ENCODE peak calls at places on chromosomes 6 and 20, in six cellular contexts. M is NB4, J is AG09309, D is epithelial cell of esophagus, Y is fibroblast of pulmonary artery, N is omental fat pad. R is an unnamed sample.

GRCh38 chr6:75317503-75318206 is 33.1 kb upstream of the TMEM30A start:
- DNase-seq in J (peak), N (no peak), D (no peak), M (no peak), Y (peak), R (no peak)

GRCh38 chr6:163892814-163893561 is 478.5 kb downstream of the QKI start:
- DNase-seq in M (no peak), D (no peak), Y (no peak), N (no peak), J (no peak), R (no peak)

GRCh38 chr6:53113742-53114141 is 34.9 kb downstream of the GCM1 start:
- DNase-seq in J (no peak), Y (no peak), N (no peak), M (no peak), D (no peak), R (no peak)

GRCh38 chr6:34027445-34027936 is 118.4 kb downstream of the GRM4 start:
- DNase-seq in D (peak), M (peak), N (peak), Y (peak), J (no peak), R (no peak)

GRCh38 chr20:58239216-58239615 is 10.8 kb upstream of the ANKRD60 start:
- DNase-seq in N (no peak), Y (no peak), M (no peak), J (no peak), D (no peak), R (no peak)

GRCh38 chr6:43665376-43665775 is 20.5 kb downstream of the RSPH9 start:
- DNase-seq in M (no peak), D (no peak), Y (no peak), J (no peak), N (no peak), R (no peak)

GRCh38 chr6:38801305-38801704 is 86.2 kb downstream of the DNAH8 start:
- DNase-seq in D (no peak), M (no peak), J (no peak), N (no peak), Y (no peak), R (no peak)

GRCh38 chr6:106056060-106056737 is 29.9 kb upstream of the PRDM1 start:
- DNase-seq in N (no peak), Y (no peak), J (no peak), D (no peak), M (no peak), R (no peak)

GRCh38 chr6:25061289-25061945 is 125.7 kb upstream of the RIPOR2 start:
- DNase-seq in N (no peak), M (no peak), D (no peak), J (no peak), Y (no peak), R (no peak)

GRCh38 chr20:31712564-31713311 is 9.9 kb downstream of the BCL2L1 start:
- DNase-seq in J (no peak), M (no peak), N (peak), Y (peak), D (peak), R (peak)

GRCh38 chr6:113744886-113745285 is 112.3 kb upstream of the MARCKS start:
- DNase-seq in N (no peak), Y (no peak), J (no peak), M (no peak), D (no peak), R (no peak)

GRCh38 chr6:31572041-31572911 is at the start of gene LTA:
- DNase-seq in D (no peak), N (no peak), Y (no peak), M (no peak), J (no peak), R (no peak)

GRCh38 chr6:169165561-169166300 is 87.9 kb downstream of the THBS2 start:
- DNase-seq in D (no peak), M (no peak), Y (peak), N (no peak), J (no peak), R (no peak)

GRCh38 chr6:21423106-21423854 is 170.3 kb upstream of the SOX4 start:
- DNase-seq in M (no peak), J (no peak), Y (no peak), N (no peak), D (no peak), R (no peak)

GRCh38 chr20:62636446-62636845 is 5.9 kb upstream of the SLCO4A1 start:
- DNase-seq in N (no peak), M (peak), D (no peak), J (no peak), Y (no peak), R (no peak)

GRCh38 chr6:34575326-34575725 is 19.2 kb upstream of the SPDEF start:
- DNase-seq in D (no peak), J (no peak), Y (no peak), M (no peak), N (no peak), R (no peak)

GRCh38 chr6:129844118-129844891 is 16.8 kb downstream of the TMEM244 start:
- DNase-seq in N (no peak), Y (peak), J (peak), M (no peak), D (peak), R (no peak)

GRCh38 chr6:3471286-3471685 is 14.4 kb upstream of the SLC22A23 start:
- DNase-seq in J (no peak), D (no peak), M (no peak), Y (no peak), N (no peak), R (no peak)

GRCh38 chr6:6856538-6857523 is 250.9 kb upstream of the RREB1 start:
- DNase-seq in N (peak), Y (peak), J (no peak), M (peak), D (peak), R (peak)

GRCh38 chr6:105094133-105094640 is 85.6 kb downstream of the POPDC3 start:
- DNase-seq in N (no peak), M (no peak), J (no peak), Y (no peak), D (no peak), R (no peak)

GRCh38 chr6:163782436-163783003 is 368.0 kb downstream of the QKI start:
- DNase-seq in M (peak), Y (no peak), J (no peak), D (peak), N (no peak), R (no peak)

GRCh38 chr6:14275493-14275851 is 157.9 kb downstream of the CD83 start:
- DNase-seq in D (no peak), N (no peak), J (no peak), Y (peak), M (no peak), R (no peak)

GRCh38 chr6:30834643-30835042 is 49.7 kb upstream of the DDR1 start:
- DNase-seq in M (no peak), J (no peak), Y (no peak), D (no peak), N (no peak), R (no peak)

GRCh38 chr6:141562181-141562800 is 570.4 kb upstream of the GJE1 start:
- DNase-seq in J (no peak), D (no peak), M (peak), N (no peak), Y (no peak), R (peak)

GRCh38 chr20:50278377-50278683 is 87.7 kb downstream of the CEBPB start:
- DNase-seq in N (no peak), J (no peak), D (no peak), Y (no peak), M (no peak), R (no peak)

GRCh38 chr6:25248100-25248499 is 31.1 kb upstream of the CARMIL1 start:
- DNase-seq in Y (peak), N (no peak), D (peak), J (peak), M (no peak), R (no peak)

GRCh38 chr6:112780498-112781096 is 433.5 kb downstream of the RFPL4B start:
- DNase-seq in D (peak), Y (peak), J (peak), N (peak), M (peak), R (peak)

GRCh38 chr6:112464901-112465661 is 118.0 kb downstream of the RFPL4B start:
- DNase-seq in J (no peak), Y (no peak), N (no peak), M (no peak), D (no peak), R (no peak)

GRCh38 chr20:52383995-52384621 is 192.5 kb upstream of the ZFP64 start:
- DNase-seq in J (no peak), D (no peak), Y (no peak), N (no peak), M (no peak), R (no peak)
- TF ChIP-seq CTCF in J (no peak), D (no peak), Y (no peak), N (no peak), M (no peak), R (no peak)

DNA sequence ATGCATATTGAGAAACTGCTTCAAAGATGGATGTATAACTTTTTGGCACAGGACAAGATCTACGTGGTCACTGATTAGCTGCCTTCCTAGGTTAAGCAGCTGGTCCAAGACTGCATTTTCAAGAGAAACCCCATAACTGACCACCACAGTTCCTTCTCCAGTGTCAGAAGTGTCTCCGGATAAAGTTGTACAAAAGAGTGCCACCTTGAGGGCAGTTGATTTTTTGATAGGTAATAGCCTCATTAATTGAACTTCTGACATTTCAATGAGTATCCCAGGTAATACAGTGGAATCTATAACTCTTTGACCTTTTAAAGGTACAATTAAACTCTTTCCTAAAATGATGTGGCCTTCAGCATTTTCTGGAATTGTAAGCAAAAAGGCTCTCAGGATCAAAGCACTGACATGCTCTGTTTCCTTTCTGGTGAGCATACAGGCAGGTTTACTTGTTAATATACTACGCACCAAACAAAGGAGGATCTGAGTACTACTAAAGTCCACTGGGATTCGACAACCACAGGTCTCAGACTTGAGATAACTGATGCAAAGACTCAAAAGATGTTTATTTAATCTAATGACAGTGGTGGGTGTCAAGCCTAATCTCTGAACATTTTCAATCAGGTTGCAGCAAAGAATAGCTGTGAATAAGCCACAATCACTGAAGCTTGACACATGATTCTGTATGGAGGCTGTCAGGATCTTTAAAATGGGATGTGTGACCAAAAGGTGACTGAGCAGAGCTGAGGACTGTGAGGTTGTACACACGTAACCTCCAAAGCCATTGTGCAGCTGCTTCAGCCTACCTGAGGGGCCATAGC is 21.2 kb downstream of the MKKS start:
- DNase-seq in Y (peak), J (no peak), N (no peak), M (no peak), D (no peak), R (no peak)
- TF ChIP-seq CTCF in Y (peak), J (peak), N (no peak), M (no peak), D (peak), R (no peak)

GRCh38 chr6:16761469-16762264 is 407 bp upstream of the ATXN1 start:
- DNase-seq in M (peak), J (peak), N (peak), Y (peak), D (peak), R (peak)
- TF ChIP-seq CTCF in M (peak), J (peak), N (no peak), Y (no peak), D (peak), R (no peak)

DNA sequence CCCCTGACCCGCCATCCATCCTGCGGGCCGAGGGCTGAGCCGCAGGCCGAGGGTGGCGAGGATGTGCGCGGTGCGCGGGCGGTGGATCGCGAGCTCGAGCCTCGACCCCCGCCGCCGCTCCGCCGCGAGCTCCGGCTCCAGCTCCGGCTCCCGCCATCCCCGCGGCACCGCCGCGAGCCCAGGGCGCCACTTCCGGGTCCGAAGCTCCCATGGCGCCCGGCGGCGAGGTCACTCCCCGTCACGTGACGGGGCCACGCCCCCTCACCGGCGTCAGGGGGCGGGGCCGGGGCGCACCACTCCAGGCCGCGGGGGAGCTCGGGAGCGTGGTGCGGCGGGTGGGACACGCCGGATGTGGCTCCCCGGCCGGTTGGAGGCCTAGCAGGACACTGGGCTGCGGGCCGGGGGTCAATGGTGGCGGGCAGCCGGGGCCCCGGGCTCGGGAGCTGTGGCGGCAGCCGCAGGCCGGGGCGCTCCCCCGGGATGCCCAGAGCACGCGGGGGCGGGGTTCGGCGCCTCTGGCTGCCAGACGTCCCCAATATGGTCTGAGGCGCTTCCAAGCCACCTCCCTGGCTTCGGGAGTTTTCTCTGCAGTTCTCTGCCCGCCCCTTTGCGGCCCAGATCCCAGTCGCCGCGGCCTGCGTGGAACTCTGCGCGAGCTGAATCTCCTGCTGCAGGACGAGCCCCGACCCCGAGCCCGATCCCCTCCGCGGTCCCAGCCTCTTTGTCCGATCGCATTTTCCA is at the start of gene MTCH1:
- DNase-seq in N (peak), D (peak), M (peak), J (peak), Y (peak), R (peak)
- TF ChIP-seq CTCF in N (no peak), D (no peak), M (no peak), J (no peak), Y (no peak), R (no peak)

GRCh38 chr6:139250296-139251274 is 41.2 kb downstream of the TXLNB start:
- DNase-seq in Y (peak), N (no peak), D (peak), J (peak), M (peak), R (peak)
- TF ChIP-seq CTCF in Y (peak), N (no peak), D (peak), J (peak), M (peak), R (peak)

GRCh38 chr6:90178294-90178678 is 118.4 kb downstream of the BACH2 start:
- DNase-seq in Y (no peak), N (no peak), J (no peak), M (no peak), D (no peak), R (no peak)

GRCh38 chr6:90177544-90178293 is 118.9 kb downstream of the BACH2 start:
- DNase-seq in D (no peak), N (no peak), J (no peak), Y (no peak), M (no peak), R (no peak)

GRCh38 chr6:90175627-90176538 is 120.8 kb downstream of the BACH2 start:
- DNase-seq in D (peak), J (no peak), N (no peak), M (no peak), Y (no peak), R (no peak)

GRCh38 chr6:90180526-90180925 is 116.1 kb downstream of the BACH2 start:
- DNase-seq in M (no peak), J (no peak), Y (no peak), N (no peak), D (no peak), R (no peak)

GRCh38 chr6:90179190-90180169 is 117.2 kb downstream of the BACH2 start:
- DNase-seq in J (no peak), N (no peak), Y (peak), D (no peak), M (peak), R (no peak)
- TF ChIP-seq CTCF in J (peak), N (no peak), Y (peak), D (peak), M (peak), R (no peak)

DNA sequence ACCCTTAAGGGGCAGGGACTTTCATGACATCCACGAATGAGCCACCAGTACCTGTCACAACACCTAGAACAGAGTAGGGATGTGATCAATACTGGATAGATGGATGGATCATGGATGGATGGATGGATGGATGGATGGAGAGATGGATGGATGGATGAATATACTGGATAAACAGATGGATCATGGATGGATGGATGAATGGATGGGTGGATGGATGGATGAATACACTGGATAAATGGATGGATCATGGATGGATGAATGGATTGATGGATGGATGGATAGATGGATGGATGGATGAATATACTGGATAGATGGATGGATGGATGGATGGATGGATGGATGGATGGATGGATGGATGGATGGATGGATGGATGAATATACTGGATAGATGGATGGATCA is 73.0 kb downstream of the PKHD1 start:
- DNase-seq in D (no peak), N (no peak), Y (no peak), M (no peak), J (no peak), R (no peak)
- TF ChIP-seq CTCF in D (no peak), N (no peak), Y (no peak), M (no peak), J (no peak), R (no peak)

DNA sequence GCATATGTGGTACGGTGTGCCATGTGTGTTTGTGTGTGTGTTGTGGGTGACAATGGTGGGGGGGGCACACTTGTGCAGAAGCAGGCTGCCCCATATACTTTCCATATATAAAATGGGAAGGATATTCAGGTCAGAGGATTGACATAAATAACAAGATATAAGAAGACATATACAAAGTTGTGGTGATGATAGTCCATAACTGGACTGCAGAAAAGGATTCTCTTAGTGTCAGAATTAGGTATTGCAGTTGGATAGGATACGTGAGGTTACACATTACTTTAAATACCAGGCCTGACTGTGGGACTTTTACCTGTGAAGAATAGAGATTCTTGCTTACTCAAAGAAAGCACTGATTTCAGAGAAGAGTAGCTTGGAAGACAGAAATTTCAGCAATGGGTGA is 1260.3 kb downstream of the EPHA7 start:
- DNase-seq in M (no peak), D (no peak), J (no peak), N (no peak), Y (no peak), R (no peak)
- TF ChIP-seq CTCF in M (no peak), D (no peak), J (no peak), N (no peak), Y (no peak), R (no peak)

R was measured in suprapubic skin.